ENCODE peak calls at places on chromosomes 12 and 14, in ten cellular contexts. E is dorsolateral prefrontal cortex, G is lung, K is fibroblast of lung, O is keratinocyte, R is Panc1, J is HepG2, P is endothelial cell of umbilical vein, U is brain microvascular endothelial cell, Z is A549. Q is an unnamed sample.

GRCh38 chr12:130017571-130018449 is 114.0 kb upstream of the TMEM132D start:
- DNase-seq in Z (no peak), U (peak; percentile 13), K (peak; percentile 10), G (no peak), E (peak; percentile 77), J (no peak), R (no peak), P (no peak), O (no peak), Q (no peak)

GRCh38 chr12:106149096-106149784 is 10.5 kb upstream of the NUAK1 start:
- DNase-seq in O (no peak), J (no peak), U (no peak), P (peak; percentile 59), G (no peak), E (no peak), K (no peak), Z (peak; percentile 58), R (no peak), Q (no peak)

GRCh38 chr14:70999117-70999516 is 91.9 kb downstream of the PCNX1 start:
- DNase-seq in K (no peak), U (no peak), G (no peak), J (no peak), E (no peak), O (no peak), Z (no peak), R (no peak), P (no peak), Q (no peak)

GRCh38 chr12:1911598-1912575 is 6.6 kb downstream of the CACNA2D4 start:
- DNase-seq in U (no peak), P (no peak), Z (no peak), R (no peak), O (no peak), E (no peak), J (no peak), G (peak; percentile 24), K (no peak), Q (no peak)

GRCh38 chr14:49636866-49637265 is 1.8 kb upstream of the DNAAF2 start:
- DNase-seq in K (no peak), J (no peak), U (no peak), O (no peak), G (no peak), Z (no peak), P (no peak), E (no peak), R (no peak), Q (no peak)

GRCh38 chr12:128729628-128730121 is 94.1 kb downstream of the SLC15A4 start:
- DNase-seq in O (no peak), U (no peak), G (no peak), J (peak; percentile 5), P (no peak), R (no peak), Z (no peak), K (no peak), E (no peak), Q (no peak)

GRCh38 chr12:120939954-120940353 is 35.8 kb upstream of the SPPL3 start:
- DNase-seq in R (no peak), K (no peak), O (no peak), E (no peak), P (no peak), Z (no peak), U (no peak), G (no peak), J (no peak), Q (no peak)

GRCh38 chr14:88463318-88463717 is 77.9 kb downstream of the SPATA7 start:
- DNase-seq in Z (peak; percentile 39), E (no peak), J (peak; percentile 53), P (peak; percentile 14), R (no peak), G (no peak), O (no peak), U (no peak), K (no peak), Q (no peak)

GRCh38 chr12:105018761-105019160 is 32.6 kb downstream of the NOPCHAP1 start:
- DNase-seq in O (no peak), U (no peak), K (no peak), Z (no peak), R (no peak), J (no peak), E (no peak), G (no peak), P (no peak), Q (no peak)

GRCh38 chr12:62732861-62733427 is 202.0 kb downstream of the PPM1H start:
- DNase-seq in G (no peak), U (peak; percentile 88), R (no peak), Z (peak; percentile 83), P (peak; percentile 91), K (peak; percentile 80), J (no peak), E (no peak), O (no peak), Q (no peak)

GRCh38 chr14:67908061-67908767 is 88.6 kb downstream of the RAD51B start:
- DNase-seq in J (no peak), G (no peak), P (no peak), O (no peak), R (no peak), E (no peak), U (no peak), K (peak; percentile 71), Z (no peak), Q (no peak)

GRCh38 chr14:46250113-46250703 is 401.4 kb downstream of the RPL10L start:
- DNase-seq in U (peak; percentile 45), P (peak; percentile 52), K (peak; percentile 14), E (no peak), O (no peak), J (peak; percentile 2), Z (peak; percentile 0), R (no peak), G (no peak), Q (no peak)

GRCh38 chr12:48356041-48356768 is 5.5 kb upstream of the ZNF641 start:
- DNase-seq in E (no peak), R (no peak), P (peak; percentile 6), K (no peak), U (no peak), J (peak; percentile 58), Z (peak; percentile 31), O (no peak), G (no peak), Q (no peak)

GRCh38 chr12:48366131-48366530 is 15.4 kb upstream of the ZNF641 start:
- DNase-seq in G (no peak), U (no peak), O (no peak), P (no peak), Z (no peak), J (no peak), E (no peak), R (no peak), K (peak; percentile 43), Q (no peak)

GRCh38 chr12:48358937-48359509 is 8.3 kb upstream of the ZNF641 start:
- DNase-seq in O (no peak), G (no peak), U (no peak), Z (no peak), J (no peak), K (no peak), R (no peak), E (no peak), P (no peak), Q (no peak)

DNA sequence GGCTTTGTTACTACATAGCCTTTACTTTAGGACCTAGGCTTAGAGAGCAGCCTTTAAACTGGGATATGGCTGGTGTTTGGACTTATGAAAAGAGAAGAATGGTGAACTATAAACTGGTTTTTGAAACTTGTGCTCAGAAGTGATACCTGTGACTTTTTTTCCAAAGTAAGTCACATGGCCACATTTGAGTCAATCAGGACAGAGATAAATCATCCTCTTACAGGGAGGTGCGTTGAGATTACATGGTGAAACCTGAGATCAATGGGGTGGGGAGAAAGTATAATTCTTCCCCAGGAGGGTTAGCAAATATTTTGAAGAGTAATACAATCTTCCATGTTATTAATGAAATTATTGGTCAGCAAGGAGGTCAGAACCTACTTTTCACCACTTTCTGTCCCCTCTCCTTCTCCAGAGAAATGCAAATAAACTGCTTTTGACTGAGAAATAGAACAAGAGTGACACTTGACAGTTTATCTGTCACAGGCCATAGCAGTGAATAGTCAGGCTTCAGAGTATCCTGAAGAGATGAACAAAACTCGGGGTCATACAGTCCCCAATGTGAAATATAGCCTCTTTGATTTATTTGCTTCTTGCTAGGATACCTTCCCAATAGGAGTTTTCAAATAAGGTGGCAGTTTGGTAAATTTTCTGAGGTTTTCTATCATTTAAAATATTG is 11.1 kb upstream of the ZNF641 start:
- DNase-seq in O (no peak), U (no peak), R (no peak), P (no peak), G (no peak), E (no peak), Z (no peak), K (no peak), J (no peak), Q (no peak)
- TF ChIP-seq CTCF in O (no peak), U (no peak), R (no peak), P (no peak), G (no peak), E (no peak), Z (no peak), K (no peak), J (no peak), Q (no peak)

GRCh38 chr12:16285586-16285985 is 8.1 kb upstream of the SLC15A5 start:
- DNase-seq in Z (no peak), P (no peak), E (no peak), G (no peak), O (no peak), R (no peak), J (no peak), K (peak; percentile 28), U (peak; percentile 1), Q (no peak)
- H3K27ac ChIP-seq in Z (no peak overlapping the region), P (no peak overlapping the region), E (no peak overlapping the region), G (no peak overlapping the region), O (no peak overlapping the region), R (no peak overlapping the region), J (no peak overlapping the region), K (no peak overlapping the region), U (no peak overlapping the region), Q (no peak overlapping the region)

DNA sequence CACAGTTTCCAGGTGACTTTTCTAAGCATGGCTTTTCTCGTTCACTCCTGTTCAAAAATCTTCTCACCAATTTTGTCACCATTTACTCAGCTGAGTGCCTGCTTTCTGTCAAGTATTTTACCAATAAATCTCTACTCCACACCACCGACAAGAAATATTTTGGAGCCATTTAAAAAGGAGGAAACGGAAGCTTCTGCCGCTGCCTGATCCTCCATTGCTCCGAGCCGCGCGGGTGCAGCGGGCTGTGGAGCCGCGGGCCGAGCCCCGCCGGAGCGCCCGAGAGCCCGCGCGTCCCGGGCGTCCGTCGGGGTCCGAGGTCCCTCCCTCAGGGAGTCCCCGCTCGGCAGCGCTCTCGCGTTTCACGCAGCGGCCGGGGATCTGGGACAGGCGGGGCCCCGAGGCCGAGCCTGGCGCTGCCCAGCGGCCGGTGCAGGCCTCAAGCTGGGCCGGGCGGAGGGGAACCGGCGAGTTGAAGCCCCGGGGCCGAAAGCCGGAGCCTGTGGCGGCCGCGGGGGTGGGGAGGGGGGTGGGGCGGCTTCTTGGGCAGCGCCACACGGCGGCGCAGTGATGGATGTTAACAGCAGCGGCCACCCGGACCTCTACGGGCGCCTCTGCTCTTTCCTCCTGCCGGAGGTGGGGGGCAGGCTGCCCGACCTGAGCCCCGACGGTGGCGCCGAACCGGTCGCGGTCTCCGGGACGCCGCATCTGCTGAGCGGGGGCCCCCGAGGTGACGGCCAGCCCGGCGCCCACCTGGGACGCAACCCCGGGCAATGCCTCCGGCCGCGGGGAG is 1.1 kb upstream of the HEBP1 start:
- DNase-seq in E (peak; percentile 69), O (no peak), K (peak; percentile 53), J (peak; percentile 23), G (peak; percentile 43), U (no peak), Z (peak; percentile 86), R (no peak), P (peak; percentile 61), Q (no peak)
- TF ChIP-seq CTCF in E (peak; percentile 61), O (peak; percentile 50), K (peak; percentile 10), J (peak; percentile 47), G (no peak), U (peak; percentile 55), Z (peak; percentile 57), R (peak; percentile 71), P (peak; percentile 68), Q (peak; percentile 37)

GRCh38 chr12:49198431-49199155 is 9.7 kb upstream of the TUBA1A start:
- DNase-seq in E (peak; percentile 70), K (peak; percentile 97), R (no peak), U (peak; percentile 90), Z (no peak), J (no peak), O (no peak), G (no peak), P (peak; percentile 88), Q (peak; percentile 65)
- H3K27ac ChIP-seq in E (peak overlapping the region; percentile 73), K (peak overlapping the region; percentile 52), R (no peak overlapping the region), U (peak overlapping the region; percentile 7), Z (peak overlapping the region; percentile 36), J (no peak overlapping the region), O (no peak overlapping the region), G (peak overlapping the region; percentile 5), P (peak overlapping the region; percentile 46), Q (peak overlapping the region; percentile 56)